ENCODE peak calls at places on chromosomes 16 and 17, in eight cellular contexts. One of them, this sample, is unnamed.

GRCh38 chr16:85234310-85235235 is 122.3 kb upstream of the CIBAR2 start:
- DNase-seq in GM13977: no peak
- DNase-seq in BJ: no peak
- DNase-seq in AG10803: peak; percentile 78
- DNase-seq in body of pancreas: peak; percentile 56
- DNase-seq in HFFc6: peak; percentile 52
- DNase-seq in WTC11: peak; percentile 92
- DNase-seq in heart right ventricle: peak; percentile 76
- DNase-seq in this sample: no peak

GRCh38 chr17:69223809-69224208 is 4.8 kb downstream of the ABCA10 start:
- DNase-seq in heart right ventricle: no peak
- DNase-seq in HFFc6: no peak
- DNase-seq in GM13977: peak; percentile 10
- DNase-seq in BJ: no peak
- DNase-seq in AG10803: peak; percentile 51
- DNase-seq in body of pancreas: no peak
- DNase-seq in WTC11: no peak
- DNase-seq in this sample: no peak

GRCh38 chr17:48610282-48611211 is at the start of gene HOXB7:
- DNase-seq in body of pancreas: no peak
- DNase-seq in HFFc6: no peak
- DNase-seq in AG10803: peak; percentile 64
- DNase-seq in heart right ventricle: peak; percentile 57
- DNase-seq in GM13977: peak; percentile 89
- DNase-seq in BJ: no peak
- DNase-seq in WTC11: no peak
- DNase-seq in this sample: peak; percentile 84

GRCh38 chr16:88456356-88457292 is 3.5 kb downstream of the ZFPM1 start:
- DNase-seq in heart right ventricle: no peak
- DNase-seq in HFFc6: no peak
- DNase-seq in AG10803: no peak
- DNase-seq in GM13977: peak; percentile 67
- DNase-seq in WTC11: no peak
- DNase-seq in body of pancreas: peak; percentile 62
- DNase-seq in BJ: no peak
- DNase-seq in this sample: no peak

GRCh38 chr16:8645831-8646230 is 24.3 kb downstream of the METTL22 start:
- DNase-seq in WTC11: no peak
- DNase-seq in HFFc6: no peak
- DNase-seq in body of pancreas: no peak
- DNase-seq in GM13977: no peak
- DNase-seq in BJ: no peak
- DNase-seq in heart right ventricle: no peak
- DNase-seq in AG10803: no peak
- DNase-seq in this sample: no peak

GRCh38 chr16:24645739-24646645 is 83.5 kb upstream of the TNRC6A start:
- DNase-seq in HFFc6: peak; percentile 100
- DNase-seq in WTC11: no peak
- DNase-seq in AG10803: peak; percentile 99
- DNase-seq in BJ: peak; percentile 99
- DNase-seq in GM13977: no peak
- DNase-seq in body of pancreas: peak; percentile 14
- DNase-seq in heart right ventricle: no peak
- DNase-seq in this sample: no peak

GRCh38 chr17:7438050-7438614 is 1.2 kb upstream of the FGF11 start:
- DNase-seq in GM13977: no peak
- DNase-seq in HFFc6: no peak
- DNase-seq in BJ: no peak
- DNase-seq in body of pancreas: peak; percentile 25
- DNase-seq in WTC11: peak; percentile 89
- DNase-seq in AG10803: no peak
- DNase-seq in heart right ventricle: peak; percentile 82
- DNase-seq in this sample: no peak

GRCh38 chr16:28951410-28951943 is 740 bp downstream of the NFATC2IP start:
- DNase-seq in WTC11: peak; percentile 41
- DNase-seq in body of pancreas: no peak
- DNase-seq in heart right ventricle: peak; percentile 56
- DNase-seq in AG10803: no peak
- DNase-seq in GM13977: no peak
- DNase-seq in BJ: no peak
- DNase-seq in HFFc6: no peak
- DNase-seq in this sample: no peak

GRCh38 chr17:48593126-48593829 is at the start of gene HOXB5:
- DNase-seq in AG10803: no peak
- DNase-seq in GM13977: no peak
- DNase-seq in HFFc6: no peak
- DNase-seq in heart right ventricle: no peak
- DNase-seq in body of pancreas: no peak
- DNase-seq in BJ: no peak
- DNase-seq in WTC11: no peak
- DNase-seq in this sample: no peak

GRCh38 chr16:27426423-27427408 is 24.7 kb downstream of the IL21R start:
- DNase-seq in heart right ventricle: no peak
- DNase-seq in AG10803: peak; percentile 89
- DNase-seq in body of pancreas: no peak
- DNase-seq in BJ: peak; percentile 65
- DNase-seq in HFFc6: peak; percentile 90
- DNase-seq in GM13977: peak; percentile 81
- DNase-seq in WTC11: no peak
- DNase-seq in this sample: peak; percentile 81

GRCh38 chr16:2056681-2057407 is 9.1 kb downstream of the TSC2 start:
- DNase-seq in heart right ventricle: no peak
- DNase-seq in GM13977: no peak
- DNase-seq in body of pancreas: no peak
- DNase-seq in BJ: no peak
- DNase-seq in WTC11: no peak
- DNase-seq in HFFc6: no peak
- DNase-seq in AG10803: peak; percentile 22
- DNase-seq in this sample: no peak

GRCh38 chr16:69567031-69567680 is 1.4 kb downstream of the NFAT5 start:
- DNase-seq in GM13977: peak; percentile 45
- DNase-seq in HFFc6: no peak
- DNase-seq in heart right ventricle: no peak
- DNase-seq in BJ: no peak
- DNase-seq in AG10803: no peak
- DNase-seq in body of pancreas: peak; percentile 28
- DNase-seq in WTC11: no peak
- DNase-seq in this sample: peak; percentile 50

GRCh38 chr16:22141746-22142145 is 20.6 kb upstream of the SDR42E2 start:
- DNase-seq in body of pancreas: no peak
- DNase-seq in heart right ventricle: no peak
- DNase-seq in HFFc6: peak; percentile 28
- DNase-seq in AG10803: peak; percentile 16
- DNase-seq in BJ: no peak
- DNase-seq in WTC11: peak; percentile 55
- DNase-seq in GM13977: no peak
- DNase-seq in this sample: no peak

GRCh38 chr16:54174750-54175149 is 111.8 kb downstream of the IRX3 start:
- DNase-seq in body of pancreas: no peak
- DNase-seq in GM13977: no peak
- DNase-seq in HFFc6: no peak
- DNase-seq in BJ: no peak
- DNase-seq in AG10803: no peak
- DNase-seq in heart right ventricle: no peak
- DNase-seq in WTC11: no peak
- DNase-seq in this sample: no peak

GRCh38 chr17:58630883-58631522 is 60.8 kb downstream of the TEX14 start:
- DNase-seq in body of pancreas: peak; percentile 56
- DNase-seq in BJ: no peak
- DNase-seq in heart right ventricle: no peak
- DNase-seq in GM13977: no peak
- DNase-seq in HFFc6: peak; percentile 97
- DNase-seq in AG10803: no peak
- DNase-seq in WTC11: peak; percentile 32
- DNase-seq in this sample: no peak

GRCh38 chr16:64122177-64122576 is 999.7 kb downstream of the CDH11 start:
- DNase-seq in body of pancreas: no peak
- DNase-seq in heart right ventricle: no peak
- DNase-seq in GM13977: no peak
- DNase-seq in AG10803: no peak
- DNase-seq in WTC11: no peak
- DNase-seq in BJ: peak; percentile 25
- DNase-seq in HFFc6: peak; percentile 35
- DNase-seq in this sample: no peak

GRCh38 chr17:40950176-40950575 is 12.7 kb upstream of the KRT23 start:
- DNase-seq in WTC11: no peak
- DNase-seq in body of pancreas: no peak
- DNase-seq in HFFc6: no peak
- DNase-seq in BJ: no peak
- DNase-seq in GM13977: no peak
- DNase-seq in AG10803: no peak
- DNase-seq in heart right ventricle: no peak
- DNase-seq in this sample: no peak

DNA sequence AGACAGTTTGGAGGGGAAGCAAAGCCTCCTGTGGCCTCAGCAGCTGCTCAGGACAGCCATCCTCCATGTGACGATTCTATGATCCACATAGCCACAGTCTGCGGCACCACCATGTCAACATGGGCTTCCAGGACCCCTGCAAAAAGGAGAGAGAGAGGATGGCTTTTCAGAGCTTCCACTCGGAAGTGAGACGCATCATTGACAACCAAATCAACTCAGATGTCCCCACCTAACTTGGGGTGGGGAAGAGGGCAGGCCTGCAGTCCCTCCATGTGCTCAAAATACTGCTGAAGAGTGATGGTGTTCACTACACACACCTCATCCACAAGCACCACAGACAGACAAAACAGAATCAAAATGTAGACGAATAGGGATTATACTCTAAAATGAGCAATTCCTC is 5.9 kb upstream of the METTL16 start:
- DNase-seq in body of pancreas: no peak
- DNase-seq in AG10803: no peak
- DNase-seq in heart right ventricle: no peak
- DNase-seq in BJ: no peak
- DNase-seq in HFFc6: no peak
- DNase-seq in GM13977: no peak
- DNase-seq in WTC11: no peak
- DNase-seq in this sample: no peak
- TF ChIP-seq CTCF in body of pancreas: no peak
- TF ChIP-seq CTCF in AG10803: no peak
- TF ChIP-seq CTCF in heart right ventricle: no peak
- TF ChIP-seq CTCF in BJ: no peak
- TF ChIP-seq CTCF in HFFc6: no peak
- TF ChIP-seq CTCF in GM13977: no peak
- TF ChIP-seq CTCF in WTC11: no peak
- TF ChIP-seq CTCF in this sample: no peak

DNA sequence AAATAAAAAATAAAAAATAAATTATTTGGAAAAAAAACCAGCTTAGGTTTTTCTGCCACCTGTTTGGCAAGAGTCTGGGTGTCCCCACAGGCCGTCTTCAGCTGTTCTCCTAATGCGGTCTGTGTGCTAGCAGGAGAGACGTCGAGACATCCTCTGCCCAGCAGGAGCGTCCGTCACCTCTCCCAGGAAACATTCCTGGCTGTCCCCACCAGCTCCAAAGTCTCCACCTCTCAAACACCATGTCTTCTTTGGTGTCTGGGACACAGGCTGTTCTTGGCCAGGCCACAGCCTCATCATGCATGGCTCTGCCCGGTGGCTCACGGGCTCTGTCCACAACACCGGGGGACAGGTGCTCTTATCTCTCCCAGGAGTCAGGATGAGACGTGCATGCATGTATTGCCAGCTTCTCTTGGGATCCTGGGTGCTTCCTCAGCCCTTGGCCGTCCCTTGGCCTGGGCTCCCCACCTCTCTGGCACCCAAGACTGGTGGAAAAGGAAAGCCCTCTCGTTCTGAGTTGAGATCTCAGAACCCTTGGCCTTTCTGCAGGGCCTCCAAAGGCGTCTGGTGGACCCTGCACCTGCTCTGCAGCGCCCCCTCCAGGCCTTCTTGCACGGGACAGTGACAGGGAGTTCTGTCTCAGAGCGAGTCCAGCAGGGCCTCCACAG is 84.9 kb upstream of the CBX4 start:
- DNase-seq in heart right ventricle: no peak
- DNase-seq in AG10803: no peak
- DNase-seq in BJ: no peak
- DNase-seq in HFFc6: no peak
- DNase-seq in WTC11: peak; percentile 97
- DNase-seq in body of pancreas: no peak
- DNase-seq in GM13977: peak; percentile 66
- DNase-seq in this sample: peak; percentile 67
- TF ChIP-seq CTCF in heart right ventricle: peak; percentile 30
- TF ChIP-seq CTCF in AG10803: peak; percentile 43
- TF ChIP-seq CTCF in BJ: peak; percentile 46
- TF ChIP-seq CTCF in HFFc6: peak; percentile 78
- TF ChIP-seq CTCF in WTC11: peak; percentile 95
- TF ChIP-seq CTCF in body of pancreas: peak; percentile 33
- TF ChIP-seq CTCF in GM13977: peak; percentile 51
- TF ChIP-seq CTCF in this sample: peak; percentile 30

DNA sequence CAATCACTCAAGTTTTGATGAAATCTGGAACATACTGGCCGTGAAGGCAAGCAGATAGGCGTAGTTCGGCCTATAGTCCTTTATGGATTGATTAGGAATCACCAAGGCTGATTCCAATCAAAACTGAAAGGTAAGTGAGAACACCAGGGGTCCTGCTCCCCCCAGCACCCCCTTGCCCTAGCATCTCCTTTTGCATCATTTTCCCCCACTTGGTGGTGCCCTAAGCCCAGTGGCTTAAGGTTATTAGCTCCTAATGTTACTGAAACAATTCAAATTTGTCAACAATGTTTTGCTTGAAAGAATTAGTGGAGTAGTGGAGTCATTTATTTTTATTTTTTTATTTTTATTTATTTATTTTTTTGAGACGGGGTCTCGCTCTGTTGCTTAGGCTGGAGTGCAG is 4.9 kb downstream of the SLFN14 start:
- DNase-seq in heart right ventricle: no peak
- DNase-seq in HFFc6: no peak
- DNase-seq in AG10803: no peak
- DNase-seq in body of pancreas: no peak
- DNase-seq in WTC11: no peak
- DNase-seq in GM13977: no peak
- DNase-seq in BJ: no peak
- DNase-seq in this sample: no peak
- TF ChIP-seq CTCF in heart right ventricle: no peak
- TF ChIP-seq CTCF in HFFc6: peak; percentile 49
- TF ChIP-seq CTCF in AG10803: peak; percentile 28
- TF ChIP-seq CTCF in body of pancreas: peak; percentile 29
- TF ChIP-seq CTCF in WTC11: no peak
- TF ChIP-seq CTCF in GM13977: peak; percentile 34
- TF ChIP-seq CTCF in BJ: peak; percentile 18
- TF ChIP-seq CTCF in this sample: no peak

DNA sequence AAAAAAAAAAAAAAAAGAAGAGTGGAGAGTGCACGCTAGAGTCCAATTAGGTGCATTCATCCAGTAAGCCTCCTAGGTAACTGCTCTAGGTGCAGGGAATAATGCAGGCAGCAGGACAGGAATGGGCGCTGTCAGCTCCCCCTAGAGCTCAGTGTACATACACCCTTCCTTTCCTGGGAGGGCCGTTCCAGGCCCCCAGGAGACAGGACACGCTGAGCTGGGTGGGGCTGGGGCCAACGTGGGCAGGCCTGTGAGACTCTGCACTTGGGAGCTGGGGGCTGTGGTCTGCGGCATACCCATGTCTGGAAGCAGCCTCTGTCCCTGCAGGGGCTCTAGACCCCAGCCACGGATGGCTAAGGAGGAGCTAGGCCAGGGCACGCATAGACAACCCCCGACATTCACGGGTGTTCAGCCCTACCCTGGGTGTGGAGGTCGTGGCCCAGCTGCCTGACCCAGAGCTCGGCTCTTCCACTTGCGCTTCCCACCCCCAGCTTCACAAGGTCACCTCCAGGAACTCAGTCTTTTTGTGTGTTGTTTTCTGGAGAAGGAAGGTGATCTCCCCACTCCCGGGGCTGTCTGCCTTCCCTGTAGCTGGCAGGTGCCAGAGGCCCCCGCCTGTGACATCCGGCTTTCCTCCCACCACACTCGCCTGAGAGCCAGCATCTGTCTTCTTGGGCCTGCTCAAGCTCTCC is 985 bp upstream of the ANTKMT start:
- DNase-seq in WTC11: no peak
- DNase-seq in body of pancreas: no peak
- DNase-seq in BJ: no peak
- DNase-seq in heart right ventricle: no peak
- DNase-seq in AG10803: no peak
- DNase-seq in GM13977: no peak
- DNase-seq in HFFc6: no peak
- DNase-seq in this sample: no peak
- TF ChIP-seq CTCF in WTC11: no peak
- TF ChIP-seq CTCF in body of pancreas: no peak
- TF ChIP-seq CTCF in BJ: peak; percentile 45
- TF ChIP-seq CTCF in heart right ventricle: no peak
- TF ChIP-seq CTCF in AG10803: peak; percentile 29
- TF ChIP-seq CTCF in GM13977: peak; percentile 28
- TF ChIP-seq CTCF in HFFc6: peak; percentile 26
- TF ChIP-seq CTCF in this sample: no peak